ENCODE peak calls at places on chromosomes 12 and 14, in nine cellular contexts. One of them, this sample, is unnamed.

GRCh38 chr12:108633534-108634224 is at the start of gene SELPLG:
- DNase-seq in MM.1S: peak; percentile 95
- DNase-seq in HFF-Myc: no peak
- DNase-seq in AG09309: no peak
- DNase-seq in glutamatergic neuron: no peak
- DNase-seq in foreskin keratinocyte: no peak
- DNase-seq in uterus: no peak
- DNase-seq in A549: no peak
- DNase-seq in choroid plexus epithelial cell: no peak
- DNase-seq in this sample: no peak

GRCh38 chr12:88552672-88553079 is 27.6 kb downstream of the KITLG start:
- DNase-seq in MM.1S: no peak
- DNase-seq in HFF-Myc: no peak
- DNase-seq in AG09309: peak; percentile 91
- DNase-seq in glutamatergic neuron: no peak
- DNase-seq in foreskin keratinocyte: no peak
- DNase-seq in uterus: no peak
- DNase-seq in A549: peak; percentile 7
- DNase-seq in choroid plexus epithelial cell: peak; percentile 88
- DNase-seq in this sample: no peak

GRCh38 chr12:51393676-51394545 is 2.7 kb upstream of the GALNT6 start:
- DNase-seq in MM.1S: no peak
- DNase-seq in HFF-Myc: peak; percentile 72
- DNase-seq in AG09309: peak; percentile 81
- DNase-seq in glutamatergic neuron: no peak
- DNase-seq in foreskin keratinocyte: peak; percentile 93
- DNase-seq in uterus: no peak
- DNase-seq in A549: no peak
- DNase-seq in choroid plexus epithelial cell: peak; percentile 59
- DNase-seq in this sample: no peak

GRCh38 chr12:5348057-5348456 is 83.9 kb upstream of the NTF3 start:
- DNase-seq in MM.1S: no peak
- DNase-seq in HFF-Myc: no peak
- DNase-seq in AG09309: no peak
- DNase-seq in glutamatergic neuron: no peak
- DNase-seq in foreskin keratinocyte: no peak
- DNase-seq in uterus: no peak
- DNase-seq in A549: no peak
- DNase-seq in choroid plexus epithelial cell: no peak
- DNase-seq in this sample: no peak

GRCh38 chr14:24298892-24299254 is 707 bp downstream of the DHRS1 start:
- DNase-seq in MM.1S: no peak
- DNase-seq in HFF-Myc: no peak
- DNase-seq in AG09309: peak; percentile 13
- DNase-seq in glutamatergic neuron: no peak
- DNase-seq in foreskin keratinocyte: peak; percentile 76
- DNase-seq in uterus: no peak
- DNase-seq in A549: peak; percentile 60
- DNase-seq in choroid plexus epithelial cell: peak; percentile 46
- DNase-seq in this sample: no peak

GRCh38 chr12:100544165-100544564 is 29.3 kb upstream of the GAS2L3 start:
- DNase-seq in MM.1S: no peak
- DNase-seq in HFF-Myc: no peak
- DNase-seq in AG09309: no peak
- DNase-seq in glutamatergic neuron: no peak
- DNase-seq in foreskin keratinocyte: no peak
- DNase-seq in uterus: no peak
- DNase-seq in A549: no peak
- DNase-seq in choroid plexus epithelial cell: no peak
- DNase-seq in this sample: no peak

GRCh38 chr14:91387135-91387849 is 30.3 kb downstream of the CCDC88C start:
- DNase-seq in MM.1S: no peak
- DNase-seq in HFF-Myc: no peak
- DNase-seq in AG09309: no peak
- DNase-seq in glutamatergic neuron: peak; percentile 63
- DNase-seq in foreskin keratinocyte: no peak
- DNase-seq in uterus: no peak
- DNase-seq in A549: no peak
- DNase-seq in choroid plexus epithelial cell: peak; percentile 21
- DNase-seq in this sample: no peak

GRCh38 chr12:121579190-121579791 is 1.5 kb downstream of the KDM2B start:
- DNase-seq in MM.1S: no peak
- DNase-seq in HFF-Myc: no peak
- DNase-seq in AG09309: no peak
- DNase-seq in glutamatergic neuron: peak; percentile 47
- DNase-seq in foreskin keratinocyte: no peak
- DNase-seq in uterus: peak; percentile 28
- DNase-seq in A549: no peak
- DNase-seq in choroid plexus epithelial cell: no peak
- DNase-seq in this sample: no peak

GRCh38 chr12:81759215-81759991 is at the start of gene PPFIA2:
- DNase-seq in MM.1S: peak; percentile 52
- DNase-seq in HFF-Myc: no peak
- DNase-seq in AG09309: no peak
- DNase-seq in glutamatergic neuron: peak; percentile 56
- DNase-seq in foreskin keratinocyte: peak; percentile 3
- DNase-seq in uterus: peak; percentile 55
- DNase-seq in A549: no peak
- DNase-seq in choroid plexus epithelial cell: peak; percentile 33
- DNase-seq in this sample: no peak

GRCh38 chr14:60514378-60515243 is 5.7 kb downstream of the SIX6 start:
- DNase-seq in MM.1S: no peak
- DNase-seq in HFF-Myc: no peak
- DNase-seq in AG09309: no peak
- DNase-seq in glutamatergic neuron: peak; percentile 77
- DNase-seq in foreskin keratinocyte: no peak
- DNase-seq in uterus: no peak
- DNase-seq in A549: peak; percentile 17
- DNase-seq in choroid plexus epithelial cell: no peak
- DNase-seq in this sample: no peak

GRCh38 chr12:82781288-82782078 is 94.8 kb downstream of the TMTC2 start:
- DNase-seq in MM.1S: no peak
- DNase-seq in HFF-Myc: no peak
- DNase-seq in AG09309: no peak
- DNase-seq in glutamatergic neuron: no peak
- DNase-seq in foreskin keratinocyte: no peak
- DNase-seq in uterus: no peak
- DNase-seq in A549: no peak
- DNase-seq in choroid plexus epithelial cell: no peak
- DNase-seq in this sample: no peak

GRCh38 chr14:89351364-89351957 is 65.6 kb downstream of the FOXN3 start:
- DNase-seq in MM.1S: no peak
- DNase-seq in HFF-Myc: no peak
- DNase-seq in AG09309: no peak
- DNase-seq in glutamatergic neuron: no peak
- DNase-seq in foreskin keratinocyte: no peak
- DNase-seq in uterus: peak; percentile 34
- DNase-seq in A549: no peak
- DNase-seq in choroid plexus epithelial cell: peak; percentile 49
- DNase-seq in this sample: no peak

GRCh38 chr12:45214739-45215418 is 1.0 kb upstream of the ANO6 start:
- DNase-seq in MM.1S: no peak
- DNase-seq in HFF-Myc: no peak
- DNase-seq in AG09309: no peak
- DNase-seq in glutamatergic neuron: no peak
- DNase-seq in foreskin keratinocyte: no peak
- DNase-seq in uterus: peak; percentile 18
- DNase-seq in A549: no peak
- DNase-seq in choroid plexus epithelial cell: peak; percentile 58
- DNase-seq in this sample: no peak
- TF ChIP-seq CTCF in MM.1S: no peak
- TF ChIP-seq CTCF in HFF-Myc: no peak
- TF ChIP-seq CTCF in AG09309: no peak
- TF ChIP-seq CTCF in glutamatergic neuron: no peak
- TF ChIP-seq CTCF in foreskin keratinocyte: no peak
- TF ChIP-seq CTCF in uterus: no peak
- TF ChIP-seq CTCF in A549: no peak
- TF ChIP-seq CTCF in choroid plexus epithelial cell: no peak
- TF ChIP-seq CTCF in this sample: no peak

GRCh38 chr12:64611430-64612286 is 1.4 kb downstream of the RASSF3 start:
- DNase-seq in MM.1S: peak; percentile 35
- DNase-seq in HFF-Myc: no peak
- DNase-seq in AG09309: no peak
- DNase-seq in glutamatergic neuron: peak; percentile 30
- DNase-seq in foreskin keratinocyte: no peak
- DNase-seq in uterus: peak; percentile 52
- DNase-seq in A549: no peak
- DNase-seq in choroid plexus epithelial cell: peak; percentile 33
- DNase-seq in this sample: no peak

GRCh38 chr12:64609543-64610091 is 678 bp upstream of the RASSF3 start:
- DNase-seq in MM.1S: peak; percentile 31
- DNase-seq in HFF-Myc: no peak
- DNase-seq in AG09309: no peak
- DNase-seq in glutamatergic neuron: no peak
- DNase-seq in foreskin keratinocyte: no peak
- DNase-seq in uterus: no peak
- DNase-seq in A549: no peak
- DNase-seq in choroid plexus epithelial cell: peak; percentile 37
- DNase-seq in this sample: no peak

GRCh38 chr12:64610092-64610659 is at the start of gene RASSF3:
- DNase-seq in MM.1S: peak; percentile 85
- DNase-seq in HFF-Myc: no peak
- DNase-seq in AG09309: no peak
- DNase-seq in glutamatergic neuron: peak; percentile 73
- DNase-seq in foreskin keratinocyte: no peak
- DNase-seq in uterus: peak; percentile 74
- DNase-seq in A549: peak; percentile 53
- DNase-seq in choroid plexus epithelial cell: peak; percentile 72
- DNase-seq in this sample: peak; percentile 86

GRCh38 chr12:64610660-64611429 is 550 bp downstream of the RASSF3 start:
- DNase-seq in MM.1S: peak; percentile 76
- DNase-seq in HFF-Myc: no peak
- DNase-seq in AG09309: no peak
- DNase-seq in glutamatergic neuron: peak; percentile 71
- DNase-seq in foreskin keratinocyte: no peak
- DNase-seq in uterus: peak; percentile 57
- DNase-seq in A549: peak; percentile 49
- DNase-seq in choroid plexus epithelial cell: peak; percentile 60
- DNase-seq in this sample: peak; percentile 76

DNA sequence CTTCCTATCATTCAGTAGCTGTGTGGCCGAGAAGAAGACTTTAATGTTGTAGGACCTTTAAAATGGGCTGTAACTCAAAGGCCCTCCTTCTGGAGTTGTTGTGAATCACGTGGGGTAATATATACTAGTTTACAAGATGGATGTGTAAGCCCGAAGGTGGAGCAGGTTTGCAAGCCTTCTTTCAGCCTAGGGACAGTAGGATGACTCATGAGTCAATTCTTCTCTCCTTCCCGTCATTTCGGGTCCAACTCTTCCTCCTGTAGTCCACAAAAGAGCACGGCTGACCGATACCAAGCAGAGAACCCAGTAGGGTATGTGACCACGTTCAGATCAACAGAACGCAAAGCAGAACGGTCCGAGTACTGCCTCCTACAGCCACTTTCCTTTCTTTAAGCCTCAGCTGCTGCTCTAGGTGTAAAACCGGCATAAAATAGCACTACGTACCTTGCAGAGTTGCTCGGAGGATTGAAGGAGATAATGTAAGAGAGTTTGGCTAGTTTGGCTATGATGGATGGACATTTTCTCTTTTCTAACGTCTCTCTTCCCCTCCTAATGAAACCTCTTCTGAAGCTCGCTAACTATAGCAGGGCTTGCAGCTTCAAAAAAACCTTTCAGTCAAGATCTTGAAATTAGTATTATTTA is 1.3 kb upstream of the RASSF3 start:
- DNase-seq in MM.1S: peak; percentile 67
- DNase-seq in HFF-Myc: no peak
- DNase-seq in AG09309: no peak
- DNase-seq in glutamatergic neuron: no peak
- DNase-seq in foreskin keratinocyte: no peak
- DNase-seq in uterus: no peak
- DNase-seq in A549: peak; percentile 87
- DNase-seq in choroid plexus epithelial cell: peak; percentile 60
- DNase-seq in this sample: no peak
- TF ChIP-seq CTCF in MM.1S: peak; percentile 23
- TF ChIP-seq CTCF in HFF-Myc: no peak
- TF ChIP-seq CTCF in AG09309: no peak
- TF ChIP-seq CTCF in glutamatergic neuron: no peak
- TF ChIP-seq CTCF in foreskin keratinocyte: peak; percentile 31
- TF ChIP-seq CTCF in uterus: no peak
- TF ChIP-seq CTCF in A549: no peak
- TF ChIP-seq CTCF in choroid plexus epithelial cell: peak; percentile 45
- TF ChIP-seq CTCF in this sample: no peak

GRCh38 chr12:22083167-22083566 is 37.1 kb downstream of the CMAS start:
- DNase-seq in MM.1S: peak; percentile 48
- DNase-seq in HFF-Myc: no peak
- DNase-seq in AG09309: no peak
- DNase-seq in glutamatergic neuron: no peak
- DNase-seq in foreskin keratinocyte: no peak
- DNase-seq in uterus: no peak
- DNase-seq in A549: no peak
- DNase-seq in choroid plexus epithelial cell: peak; percentile 55
- DNase-seq in this sample: no peak
- TF ChIP-seq CTCF in MM.1S: peak; percentile 51
- TF ChIP-seq CTCF in HFF-Myc: peak; percentile 7
- TF ChIP-seq CTCF in AG09309: peak; percentile 36
- TF ChIP-seq CTCF in glutamatergic neuron: no peak
- TF ChIP-seq CTCF in foreskin keratinocyte: peak; percentile 79
- TF ChIP-seq CTCF in uterus: peak; percentile 66
- TF ChIP-seq CTCF in A549: peak; percentile 76
- TF ChIP-seq CTCF in choroid plexus epithelial cell: peak; percentile 46
- TF ChIP-seq CTCF in this sample: peak; percentile 73

DNA sequence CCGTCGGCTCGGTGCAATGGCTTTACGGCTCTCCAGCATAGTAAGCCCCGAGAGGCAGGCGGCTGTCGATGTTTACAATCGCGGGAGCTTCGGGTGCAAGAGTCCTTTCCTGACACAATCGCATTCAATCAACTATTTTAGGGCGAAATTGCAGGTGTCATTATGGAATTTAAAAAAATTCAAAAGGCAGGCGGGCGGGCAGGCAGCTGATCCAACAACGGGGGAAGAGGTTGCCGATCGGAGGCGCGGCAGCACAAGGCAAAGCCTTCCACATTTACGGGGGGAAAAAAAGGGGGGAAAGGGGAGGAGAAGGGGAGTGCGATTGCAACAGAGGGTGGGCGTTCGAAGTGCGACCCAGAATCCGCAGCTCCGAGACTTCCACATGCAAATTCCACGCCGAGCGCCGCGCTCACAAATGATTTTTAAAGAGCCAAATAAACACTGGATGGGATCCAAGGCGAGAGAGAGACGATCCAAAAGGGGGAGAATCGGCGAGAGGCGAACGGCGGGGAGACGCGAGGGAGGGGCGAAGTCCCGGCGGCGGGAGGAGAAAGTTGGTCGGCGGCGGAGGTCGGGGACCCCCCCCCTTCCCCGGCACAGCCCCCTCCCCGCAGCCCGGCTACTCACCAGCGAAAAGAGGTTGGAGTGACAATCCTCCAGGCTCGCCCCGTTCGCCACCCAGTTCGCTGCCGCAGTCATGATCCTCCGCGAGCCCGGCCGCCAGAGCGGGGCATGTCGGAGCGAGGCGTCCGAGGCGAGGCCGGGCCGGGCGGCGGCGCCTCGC is 868 bp downstream of the MED13L start:
- DNase-seq in MM.1S: peak; percentile 44
- DNase-seq in HFF-Myc: no peak
- DNase-seq in AG09309: no peak
- DNase-seq in glutamatergic neuron: peak; percentile 84
- DNase-seq in foreskin keratinocyte: no peak
- DNase-seq in uterus: peak; percentile 72
- DNase-seq in A549: peak; percentile 49
- DNase-seq in choroid plexus epithelial cell: peak; percentile 79
- DNase-seq in this sample: peak; percentile 81
- TF ChIP-seq CTCF in MM.1S: no peak
- TF ChIP-seq CTCF in HFF-Myc: no peak
- TF ChIP-seq CTCF in AG09309: peak; percentile 23
- TF ChIP-seq CTCF in glutamatergic neuron: no peak
- TF ChIP-seq CTCF in foreskin keratinocyte: peak; percentile 4
- TF ChIP-seq CTCF in uterus: no peak
- TF ChIP-seq CTCF in A549: no peak
- TF ChIP-seq CTCF in choroid plexus epithelial cell: peak; percentile 49
- TF ChIP-seq CTCF in this sample: no peak

This sample was measured in type B pancreatic cell.